ENCODE peak calls at places on chromosomes 11 and 22, in four cellular contexts. Y, S, F and W are unnamed samples.

GRCh38 chr11:117152066-117152465 is 8.0 kb downstream of the PAFAH1B2 start:
- DNase-seq in Y (no peak), F (no peak), S (no peak), W (no peak)

GRCh38 chr11:69880803-69881445 is 61.7 kb upstream of the FGF3 start:
- DNase-seq in F (no peak), Y (no peak), S (no peak), W (no peak)

GRCh38 chr11:29336727-29337212 is 680.1 kb downstream of the KCNA4 start:
- DNase-seq in S (no peak), Y (no peak), F (no peak), W (no peak)

GRCh38 chr11:68099474-68100405 is 21.4 kb downstream of the CHKA start:
- DNase-seq in F (peak), Y (no peak), S (peak), W (no peak)

GRCh38 chr11:64419818-64420485 is 61.0 kb downstream of the RPS6KA4 start:
- DNase-seq in S (no peak), Y (no peak), F (no peak), W (no peak)

GRCh38 chr11:11306855-11307254 is 46.2 kb downstream of the CSNK2A3 start:
- DNase-seq in S (no peak), Y (no peak), F (no peak), W (no peak)

GRCh38 chr11:12822623-12823022 is 148.4 kb downstream of the TEAD1 start:
- DNase-seq in Y (no peak), F (no peak), S (no peak), W (no peak)

GRCh38 chr11:1370186-1371025 is 19.3 kb upstream of the BRSK2 start:
- DNase-seq in S (no peak), Y (no peak), F (no peak), W (no peak)

GRCh38 chr11:16776716-16777115 is 38.3 kb downstream of the C11orf58 start:
- DNase-seq in S (no peak), F (no peak), Y (no peak), W (no peak)

GRCh38 chr22:22721681-22722309 is 77.4 kb downstream of the GGTLC2 start:
- DNase-seq in Y (no peak), F (no peak), S (peak), W (no peak)

GRCh38 chr11:94786264-94787126 is 18.3 kb downstream of the AMOTL1 start:
- DNase-seq in Y (no peak), F (no peak), S (no peak), W (no peak)

GRCh38 chr22:36323182-36323854 is 64.4 kb downstream of the MYH9 start:
- DNase-seq in S (peak), F (peak), Y (no peak), W (peak)

GRCh38 chr11:14015711-14016110 is 53.2 kb downstream of the SPON1 start:
- DNase-seq in S (no peak), Y (peak), F (no peak), W (no peak)

GRCh38 chr11:44626645-44627044 is 61.2 kb downstream of the CD82 start:
- DNase-seq in S (no peak), Y (no peak), F (no peak), W (peak)

GRCh38 chr22:44304354-44304753 is 8.4 kb downstream of the SHISAL1 start:
- DNase-seq in Y (no peak), S (no peak), F (no peak), W (no peak)

GRCh38 chr11:12725863-12726666 is 51.8 kb downstream of the TEAD1 start:
- DNase-seq in S (no peak), F (no peak), Y (no peak), W (no peak)

GRCh38 chr11:45922425-45923082 is at the start of gene LARGE2:
- DNase-seq in Y (peak), F (peak), S (peak), W (no peak)

GRCh38 chr11:45919276-45919675 is 1.6 kb upstream of the PEX16 start:
- DNase-seq in S (peak), F (no peak), Y (no peak), W (no peak)

GRCh38 chr11:45921561-45922424 is 663 bp upstream of the LARGE2 start:
- DNase-seq in Y (peak), F (peak), S (peak), W (peak)

GRCh38 chr11:45919806-45920530 is 2.3 kb upstream of the PEX16 start:
- DNase-seq in F (no peak), S (peak), Y (no peak), W (no peak)

GRCh38 chr11:45920531-45921477 is 1.7 kb upstream of the LARGE2 start:
- DNase-seq in S (no peak), F (no peak), Y (no peak), W (no peak)
- H3K27ac ChIP-seq in S (no peak), F (no peak), Y (peak), W (peak)

GRCh38 chr11:110935018-110935640 is 222.9 kb upstream of the ARHGAP20 start:
- DNase-seq in F (no peak), Y (no peak), S (no peak), W (no peak)
- H3K27ac ChIP-seq in F (no peak), Y (no peak), S (no peak), W (no peak)

GRCh38 chr11:26573896-26574295 is 1.8 kb upstream of the MUC15 start:
- DNase-seq in F (no peak), Y (no peak), S (no peak), W (no peak)

GRCh38 chr11:26572770-26573402 is 823 bp upstream of the MUC15 start:
- DNase-seq in Y (peak), F (no peak), S (no peak), W (no peak)

GRCh38 chr11:26569646-26570045 is 2.4 kb downstream of the MUC15 start:
- DNase-seq in S (no peak), Y (no peak), F (no peak), W (no peak)

GRCh38 chr11:26575946-26576345 is 3.9 kb upstream of the MUC15 start:
- DNase-seq in S (no peak), F (no peak), Y (no peak), W (no peak)

DNA sequence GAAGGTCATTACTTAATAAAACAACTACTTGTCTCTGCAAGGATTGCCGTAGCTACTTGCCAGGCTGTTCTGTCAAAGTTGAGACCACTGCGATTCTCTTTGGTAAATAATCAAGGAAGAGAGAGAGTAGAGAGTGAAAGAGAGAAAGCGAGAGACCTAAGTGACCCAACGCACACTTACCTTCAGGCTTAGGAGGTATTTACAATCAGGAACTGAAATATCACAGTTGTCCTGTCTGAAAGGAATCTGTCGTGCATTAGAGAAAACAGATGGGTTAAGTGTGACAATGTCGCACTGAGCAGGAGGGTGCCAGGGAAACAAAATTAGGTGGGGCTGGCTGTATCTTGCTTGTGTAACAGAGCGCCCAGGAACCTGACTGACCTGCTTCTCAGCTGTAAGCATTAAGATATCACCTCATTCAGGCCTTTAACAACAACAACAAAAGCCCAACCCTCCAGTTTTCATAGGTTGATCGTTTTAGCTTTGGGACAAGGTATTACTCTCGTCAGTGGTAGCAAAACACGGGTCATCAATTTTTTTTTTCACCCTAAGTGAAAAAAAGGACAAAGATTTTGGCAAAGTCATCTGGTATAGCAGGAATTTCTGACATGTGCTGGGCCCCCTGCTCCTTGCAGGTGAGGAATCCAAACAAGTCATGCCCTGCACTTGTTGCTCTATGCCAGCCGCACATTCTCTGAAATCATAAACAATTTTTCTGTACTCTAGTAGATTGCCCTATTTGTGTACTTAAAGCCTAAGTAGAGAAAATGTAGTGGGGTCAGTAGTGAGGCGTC is at the start of gene MUC15:
- DNase-seq in S (no peak), Y (no peak), F (no peak), W (no peak)
- H3K27ac ChIP-seq in S (no peak), Y (peak), F (no peak), W (no peak)

GRCh38 chr11:75945925-75946324 is 130.9 kb downstream of the UVRAG start:
- DNase-seq in Y (no peak), F (no peak), S (no peak), W (no peak)

GRCh38 chr11:75944515-75944914 is 129.5 kb downstream of the UVRAG start:
- DNase-seq in S (no peak), F (no peak), Y (no peak), W (no peak)

GRCh38 chr11:75950141-75950540 is 135.1 kb downstream of the UVRAG start:
- DNase-seq in Y (no peak), S (no peak), F (no peak), W (no peak)

GRCh38 chr11:75949023-75949672 is 134.1 kb downstream of the UVRAG start:
- DNase-seq in F (no peak), Y (no peak), S (no peak), W (no peak)

GRCh38 chr11:75946531-75947530 is 131.8 kb downstream of the UVRAG start:
- DNase-seq in S (no peak), F (no peak), Y (no peak), W (peak)
- H3K27ac ChIP-seq in S (no peak), F (peak), Y (no peak), W (no peak)

DNA sequence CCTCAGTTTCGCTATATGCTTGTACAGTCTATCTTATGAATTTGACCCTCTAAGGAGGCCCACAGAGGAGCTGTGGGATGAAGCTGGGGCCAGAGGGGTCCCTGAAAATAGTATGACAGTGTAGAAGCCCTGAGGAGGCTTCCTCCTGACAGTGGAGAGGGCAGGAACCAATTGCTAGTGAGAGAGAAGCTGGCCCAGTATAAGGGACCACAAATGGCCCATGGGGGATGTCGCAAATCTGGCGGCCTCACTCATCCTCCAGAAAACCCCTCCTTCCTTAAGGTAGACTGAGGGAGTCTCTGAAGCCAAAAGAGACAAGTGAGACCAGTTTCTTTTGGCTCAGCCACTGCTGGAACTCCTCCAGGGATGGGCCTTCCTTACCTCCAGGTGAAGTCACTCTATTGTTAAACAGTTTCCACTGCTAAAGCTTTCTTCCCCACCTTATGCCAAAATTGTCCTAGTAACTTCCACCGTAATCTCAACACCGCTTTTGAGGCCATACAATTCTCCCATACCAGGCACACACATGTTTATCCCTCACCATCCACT is 17.8 kb upstream of the CASTOR1 start:
- DNase-seq in F (no peak), S (no peak), Y (no peak), W (no peak)
- H3K27ac ChIP-seq in F (peak), S (no peak), Y (no peak), W (peak)

DNA sequence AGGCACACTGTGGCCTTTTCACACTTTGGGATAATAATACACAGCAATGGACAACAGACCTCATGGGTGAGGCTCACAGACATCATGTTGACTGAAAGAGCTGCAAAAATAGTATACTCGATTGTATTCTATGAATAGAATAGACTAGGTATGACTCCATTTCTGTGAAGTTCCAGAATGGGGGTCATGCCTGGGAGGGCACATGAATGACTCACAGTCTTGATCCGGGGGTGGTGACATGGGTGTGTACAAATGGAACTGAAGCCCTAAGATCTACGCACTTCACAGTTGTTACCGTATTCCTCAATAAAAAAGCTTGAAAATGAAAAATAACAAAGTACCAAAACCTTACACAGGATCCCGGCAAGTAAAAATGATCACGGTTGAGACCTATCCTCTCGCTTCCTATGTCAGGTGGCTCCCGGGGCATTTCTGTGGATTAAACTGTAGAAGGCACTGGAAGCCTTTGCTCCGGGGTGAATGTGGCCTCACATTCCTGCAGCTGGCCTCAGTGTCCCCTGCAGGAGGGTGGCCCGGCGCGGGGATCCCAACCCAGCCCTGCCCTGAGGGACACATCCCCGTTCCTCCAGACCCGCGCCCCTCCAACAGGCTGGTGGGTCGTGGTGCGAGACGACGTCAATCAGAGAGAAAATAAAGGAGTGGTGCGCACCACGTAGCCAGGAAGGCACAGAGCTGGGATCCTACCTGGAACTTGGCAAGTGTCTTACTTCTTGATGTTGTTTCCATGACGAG is 75.9 kb downstream of the NECTIN1 start:
- DNase-seq in Y (no peak), S (no peak), F (no peak), W (no peak)
- H3K27ac ChIP-seq in Y (no peak), S (no peak), F (no peak), W (no peak)

DNA sequence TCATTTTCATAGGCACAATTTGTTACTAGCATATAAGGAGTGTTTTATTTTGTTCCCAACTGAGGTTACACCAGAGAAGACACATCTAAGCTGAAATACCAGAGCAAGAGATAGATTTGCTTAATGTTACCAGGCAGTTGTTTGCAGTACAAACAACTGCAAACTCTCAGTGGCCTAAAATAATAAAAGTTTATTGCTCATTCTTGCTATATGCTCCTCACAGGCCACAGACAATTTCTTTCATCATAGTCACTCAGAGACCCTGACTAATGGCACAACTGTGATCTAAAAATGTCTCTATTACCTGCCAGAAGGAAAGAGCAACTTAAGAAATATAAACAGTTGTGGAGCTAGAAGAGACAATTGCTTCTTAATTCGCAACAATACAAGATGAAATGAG is 103.4 kb downstream of the CD44 start:
- DNase-seq in F (no peak), Y (no peak), S (no peak), W (no peak)
- H3K27ac ChIP-seq in F (no peak), Y (no peak), S (no peak), W (no peak)

GRCh38 chr22:25072406-25072805 is 119.9 kb downstream of the KIAA1671 start:
- DNase-seq in S (no peak), Y (no peak), F (no peak), W (no peak)

GRCh38 chr22:25071720-25072119 is 119.2 kb downstream of the KIAA1671 start:
- DNase-seq in F (no peak), Y (no peak), S (no peak), W (no peak)

GRCh38 chr22:25069426-25069757 is 116.9 kb downstream of the KIAA1671 start:
- DNase-seq in S (no peak), Y (no peak), F (no peak), W (no peak)

GRCh38 chr22:25069758-25070461 is 117.4 kb downstream of the KIAA1671 start:
- DNase-seq in Y (no peak), S (peak), F (no peak), W (no peak)

GRCh38 chr22:25070870-25071465 is 118.5 kb downstream of the KIAA1671 start:
- DNase-seq in F (no peak), S (no peak), Y (no peak), W (no peak)
- H3K27ac ChIP-seq in F (peak), S (no peak), Y (no peak), W (peak)